ENCODE peak calls at places on chromosomes 13 and 19, in six cellular contexts. O is activated T-helper 1 cell treated with anti-CD3 and anti-CD28 coated beads, Interleukin-2, amount 50 U/mL, for 16 hours; E is NCI-H1092; D is fibroblast of lung; B is stimulated activated CD8-positive, alpha-beta memory T cell treated with anti-CD3 and anti-CD28 coated beads, Interleukin-7, amount 100 ng/mL, for 1 hour; W is NCI-H2081. U is an unnamed sample.

GRCh38 chr19:6226012-6226411 is 53.8 kb downstream of the MLLT1 start:
- DNase-seq in O (no peak), E (no peak), D (no peak), B (no peak), W (no peak), U (no peak)

GRCh38 chr19:15180451-15181390 is 20.1 kb downstream of the NOTCH3 start:
- DNase-seq in O (no peak), E (no peak), D (no peak), B (no peak), W (peak), U (no peak)

GRCh38 chr19:18450934-18451836 is 13.3 kb upstream of the ISYNA1 start:
- DNase-seq in O (peak), E (peak), D (no peak), B (peak), W (peak), U (peak)

GRCh38 chr13:20462533-20462915 is 63.1 kb downstream of the CRYL1 start:
- DNase-seq in O (no peak), E (no peak), D (no peak), B (no peak), W (no peak), U (no peak)

GRCh38 chr13:24997367-24997967 is 98.5 kb upstream of the PABPC3 start:
- DNase-seq in O (no peak), E (no peak), D (peak), B (no peak), W (peak), U (no peak)

GRCh38 chr13:37656247-37656940 is 57.8 kb upstream of the POSTN start:
- DNase-seq in O (no peak), E (no peak), D (peak), B (no peak), W (no peak), U (no peak)

GRCh38 chr19:18434411-18435184 is 3.3 kb downstream of the ISYNA1 start:
- DNase-seq in O (no peak), E (no peak), D (no peak), B (no peak), W (no peak), U (no peak)

GRCh38 chr13:75326173-75327131 is 155.5 kb downstream of the TBC1D4 start:
- DNase-seq in O (peak), E (no peak), D (peak), B (peak), W (no peak), U (peak)

GRCh38 chr19:56637976-56638555 is 4.9 kb upstream of the SMIM17 start:
- DNase-seq in O (no peak), E (no peak), D (peak), B (no peak), W (peak), U (no peak)

GRCh38 chr13:26946675-26947342 is 186.2 kb upstream of the GPR12 start:
- DNase-seq in O (no peak), E (peak), D (peak), B (no peak), W (peak), U (no peak)

GRCh38 chr13:44317752-44318550 is 55.7 kb upstream of the SERP2 start:
- DNase-seq in O (no peak), E (peak), D (peak), B (no peak), W (peak), U (no peak)

GRCh38 chr13:44388427-44388826 is 14.8 kb downstream of the SERP2 start:
- DNase-seq in O (no peak), E (no peak), D (no peak), B (no peak), W (no peak), U (no peak)

GRCh38 chr13:74555291-74556001 is 421.2 kb upstream of the KLF12 start:
- DNase-seq in O (no peak), E (no peak), D (no peak), B (no peak), W (peak), U (no peak)

GRCh38 chr19:1455336-1456120 is 5.6 kb downstream of the APC2 start:
- DNase-seq in O (no peak), E (no peak), D (no peak), B (no peak), W (peak), U (no peak)

GRCh38 chr13:35699805-35700204 is 223.3 kb upstream of the MAB21L1 start:
- DNase-seq in O (no peak), E (no peak), D (peak), B (no peak), W (no peak), U (no peak)

GRCh38 chr13:24651718-24652345 is 28.4 kb upstream of the ATP12A start:
- DNase-seq in O (no peak), E (no peak), D (no peak), B (no peak), W (no peak), U (no peak)

GRCh38 chr13:98563071-98563470 is 13.8 kb downstream of the STK24 start:
- DNase-seq in O (no peak), E (no peak), D (no peak), B (no peak), W (no peak), U (no peak)

GRCh38 chr13:33138441-33138840 is 122.2 kb downstream of the KL start:
- DNase-seq in O (no peak), E (no peak), D (no peak), B (no peak), W (no peak), U (no peak)

GRCh38 chr13:80341771-80342271 is 895 bp upstream of the SPRY2 start:
- DNase-seq in O (no peak), E (peak), D (peak), B (no peak), W (peak), U (no peak)

GRCh38 chr13:22451345-22451744 is 729.4 kb upstream of the SGCG start:
- DNase-seq in O (no peak), E (no peak), D (no peak), B (no peak), W (no peak), U (no peak)

GRCh38 chr13:113141591-113141950 is 16.9 kb upstream of the PROZ start:
- DNase-seq in O (no peak), E (no peak), D (no peak), B (no peak), W (no peak), U (no peak)

GRCh38 chr19:45676851-45677263 is 8.8 kb downstream of the GIPR start:
- DNase-seq in O (peak), E (no peak), D (no peak), B (peak), W (no peak), U (no peak)

GRCh38 chr13:87952377-87952776 is 281.2 kb downstream of the SLITRK5 start:
- DNase-seq in O (no peak), E (no peak), D (no peak), B (no peak), W (no peak), U (no peak)

GRCh38 chr19:1698636-1699035 is 46.2 kb upstream of the TCF3 start:
- DNase-seq in O (no peak), E (no peak), D (no peak), B (no peak), W (no peak), U (no peak)

GRCh38 chr19:12782174-12782423 is 6.7 kb upstream of the HOOK2 start:
- DNase-seq in O (no peak), E (no peak), D (no peak), B (no peak), W (no peak), U (no peak)

GRCh38 chr13:23654111-23655110 is 84.2 kb downstream of the TNFRSF19 start:
- DNase-seq in O (no peak), E (no peak), D (peak), B (no peak), W (peak), U (no peak)

GRCh38 chr19:16566161-16566560 is 6.1 kb downstream of the SLC35E1 start:
- DNase-seq in O (peak), E (no peak), D (no peak), B (peak), W (no peak), U (peak)

GRCh38 chr19:38463365-38463764 is 29.9 kb downstream of the RYR1 start:
- DNase-seq in O (no peak), E (no peak), D (no peak), B (no peak), W (no peak), U (no peak)

GRCh38 chr19:15815306-15815705 is at the start of gene OR10H1:
- DNase-seq in O (no peak), E (no peak), D (no peak), B (no peak), W (no peak), U (no peak)

GRCh38 chr19:31348416-31349159 is 648 bp downstream of the TSHZ3 start:
- DNase-seq in O (no peak), E (no peak), D (peak), B (no peak), W (no peak), U (no peak)

GRCh38 chr19:48985711-48986110 is 7.4 kb downstream of the GYS1 start:
- DNase-seq in O (no peak), E (no peak), D (no peak), B (no peak), W (no peak), U (no peak)

GRCh38 chr13:31835932-31836331 is 96.6 kb downstream of the RXFP2 start:
- DNase-seq in O (no peak), E (no peak), D (peak), B (no peak), W (peak), U (no peak)

GRCh38 chr13:54536112-54536511 is 1507.5 kb downstream of the OLFM4 start:
- DNase-seq in O (no peak), E (no peak), D (no peak), B (no peak), W (no peak), U (no peak)

GRCh38 chr13:45393941-45394570 is 24.1 kb downstream of the SLC25A30 start:
- DNase-seq in O (no peak), E (peak), D (peak), B (no peak), W (peak), U (no peak)

GRCh38 chr19:38321646-38322323 is 2.1 kb downstream of the KCNK6 start:
- DNase-seq in O (no peak), E (no peak), D (peak), B (no peak), W (no peak), U (no peak)